ENCODE peak calls at places on chromosomes 1 and 21, in five cellular contexts. One of them, this sample, is unnamed.

GRCh38 chr1:59674605-59675004 is 140.1 kb upstream of the HOOK1 start:
- DNase-seq in omental fat pad: no peak
- DNase-seq in H9: no peak
- DNase-seq in HCT116: no peak
- DNase-seq in astrocyte of the cerebellum: no peak
- DNase-seq in this sample: no peak

GRCh38 chr1:58909162-58909560 is 125.3 kb upstream of the JUN start:
- DNase-seq in astrocyte of the cerebellum: no peak
- DNase-seq in HCT116: no peak
- DNase-seq in omental fat pad: no peak
- DNase-seq in H9: no peak
- DNase-seq in this sample: no peak

GRCh38 chr21:42469272-42469671 is 26.8 kb downstream of the RSPH1 start:
- DNase-seq in astrocyte of the cerebellum: no peak
- DNase-seq in H9: no peak
- DNase-seq in omental fat pad: no peak
- DNase-seq in HCT116: no peak
- DNase-seq in this sample: peak

GRCh38 chr1:14980801-14981200 is 172.7 kb upstream of the TMEM51 start:
- DNase-seq in H9: no peak
- DNase-seq in astrocyte of the cerebellum: no peak
- DNase-seq in HCT116: no peak
- DNase-seq in omental fat pad: no peak
- DNase-seq in this sample: no peak

GRCh38 chr21:34553199-34553952 is 41.4 kb upstream of the KCNE1 start:
- DNase-seq in H9: no peak
- DNase-seq in astrocyte of the cerebellum: peak
- DNase-seq in omental fat pad: no peak
- DNase-seq in HCT116: peak
- DNase-seq in this sample: no peak

GRCh38 chr1:156622581-156623297 is 3.5 kb downstream of the HAPLN2 start:
- DNase-seq in HCT116: no peak
- DNase-seq in astrocyte of the cerebellum: no peak
- DNase-seq in omental fat pad: no peak
- DNase-seq in H9: no peak
- DNase-seq in this sample: no peak

GRCh38 chr1:9129391-9130041 is 614 bp upstream of the GPR157 start:
- DNase-seq in HCT116: peak
- DNase-seq in omental fat pad: peak
- DNase-seq in H9: peak
- DNase-seq in astrocyte of the cerebellum: no peak
- DNase-seq in this sample: peak

GRCh38 chr1:152776361-152776760 is 1.4 kb downstream of the LCE1F start:
- DNase-seq in HCT116: no peak
- DNase-seq in astrocyte of the cerebellum: no peak
- DNase-seq in H9: no peak
- DNase-seq in omental fat pad: no peak
- DNase-seq in this sample: no peak

GRCh38 chr1:197180252-197180878 is 33.9 kb upstream of the ASPM start:
- DNase-seq in HCT116: no peak
- DNase-seq in astrocyte of the cerebellum: peak
- DNase-seq in omental fat pad: no peak
- DNase-seq in H9: no peak
- DNase-seq in this sample: no peak

GRCh38 chr1:233238884-233239432 is 56.6 kb downstream of the PCNX2 start:
- DNase-seq in H9: no peak
- DNase-seq in astrocyte of the cerebellum: no peak
- DNase-seq in omental fat pad: no peak
- DNase-seq in HCT116: no peak
- DNase-seq in this sample: no peak

GRCh38 chr1:31747304-31747703 is 16.8 kb downstream of the ADGRB2 start:
- DNase-seq in H9: no peak
- DNase-seq in astrocyte of the cerebellum: no peak
- DNase-seq in omental fat pad: no peak
- DNase-seq in HCT116: no peak
- DNase-seq in this sample: no peak

GRCh38 chr1:155598842-155599331 is 11.1 kb upstream of the MSTO1 start:
- DNase-seq in astrocyte of the cerebellum: no peak
- DNase-seq in omental fat pad: no peak
- DNase-seq in H9: peak
- DNase-seq in HCT116: no peak
- DNase-seq in this sample: no peak

GRCh38 chr1:171998711-171999110 is 157.4 kb downstream of the DNM3 start:
- DNase-seq in H9: no peak
- DNase-seq in omental fat pad: no peak
- DNase-seq in astrocyte of the cerebellum: no peak
- DNase-seq in HCT116: no peak
- DNase-seq in this sample: no peak

GRCh38 chr1:185926562-185926961 is 192.4 kb downstream of the HMCN1 start:
- DNase-seq in astrocyte of the cerebellum: no peak
- DNase-seq in omental fat pad: no peak
- DNase-seq in H9: no peak
- DNase-seq in HCT116: no peak
- DNase-seq in this sample: no peak

GRCh38 chr1:12081648-12082396 is 18.7 kb downstream of the TNFRSF8 start:
- DNase-seq in H9: no peak
- DNase-seq in HCT116: peak
- DNase-seq in omental fat pad: no peak
- DNase-seq in astrocyte of the cerebellum: no peak
- DNase-seq in this sample: no peak

GRCh38 chr1:94693029-94693428 is 127.1 kb upstream of the SLC44A3 start:
- DNase-seq in astrocyte of the cerebellum: no peak
- DNase-seq in omental fat pad: no peak
- DNase-seq in H9: no peak
- DNase-seq in HCT116: no peak
- DNase-seq in this sample: no peak

GRCh38 chr1:209302777-209303642 is 280.5 kb upstream of the CAMK1G start:
- DNase-seq in H9: no peak
- DNase-seq in astrocyte of the cerebellum: no peak
- DNase-seq in HCT116: no peak
- DNase-seq in omental fat pad: no peak
- DNase-seq in this sample: no peak

GRCh38 chr21:33899199-33899598 is 16.4 kb downstream of the ATP5PO start:
- DNase-seq in omental fat pad: no peak
- DNase-seq in astrocyte of the cerebellum: peak
- DNase-seq in HCT116: no peak
- DNase-seq in H9: no peak
- DNase-seq in this sample: no peak

GRCh38 chr21:44874497-44875331 is 1.2 kb upstream of the PTTG1IP start:
- DNase-seq in H9: no peak
- DNase-seq in omental fat pad: peak
- DNase-seq in astrocyte of the cerebellum: no peak
- DNase-seq in HCT116: no peak
- DNase-seq in this sample: no peak

GRCh38 chr1:154744352-154744751 is 125.7 kb downstream of the KCNN3 start:
- DNase-seq in omental fat pad: no peak
- DNase-seq in H9: no peak
- DNase-seq in astrocyte of the cerebellum: no peak
- DNase-seq in HCT116: no peak
- DNase-seq in this sample: no peak

GRCh38 chr1:67437961-67438360 is 7.8 kb upstream of the SERBP1 start:
- DNase-seq in omental fat pad: no peak
- DNase-seq in HCT116: no peak
- DNase-seq in astrocyte of the cerebellum: no peak
- DNase-seq in H9: no peak
- DNase-seq in this sample: no peak

DNA sequence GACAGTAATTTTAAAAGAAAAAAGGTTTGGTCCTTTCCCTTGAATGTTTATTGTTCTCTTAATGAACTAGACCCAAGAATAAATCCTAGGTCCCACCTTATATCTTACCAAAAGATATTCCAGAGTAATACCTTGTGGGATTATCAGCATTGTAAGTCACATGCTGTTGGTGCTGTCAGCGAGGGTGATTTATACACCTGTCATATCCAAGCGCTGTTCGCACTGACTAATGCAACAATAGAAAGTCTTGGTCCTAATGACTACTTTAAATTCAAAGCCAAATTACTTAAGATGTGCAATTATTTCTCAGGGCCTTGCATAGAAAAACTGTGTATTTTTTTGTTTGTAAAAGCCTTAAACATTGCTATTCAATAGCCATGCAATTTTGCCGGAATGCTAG is 6.9 kb downstream of the GPR88 start:
- DNase-seq in astrocyte of the cerebellum: no peak
- DNase-seq in omental fat pad: no peak
- DNase-seq in HCT116: no peak
- DNase-seq in H9: no peak
- DNase-seq in this sample: no peak
- TF ChIP-seq CTCF in astrocyte of the cerebellum: no peak
- TF ChIP-seq CTCF in omental fat pad: no peak
- TF ChIP-seq CTCF in HCT116: no peak
- TF ChIP-seq CTCF in H9: no peak
- TF ChIP-seq CTCF in this sample: no peak

DNA sequence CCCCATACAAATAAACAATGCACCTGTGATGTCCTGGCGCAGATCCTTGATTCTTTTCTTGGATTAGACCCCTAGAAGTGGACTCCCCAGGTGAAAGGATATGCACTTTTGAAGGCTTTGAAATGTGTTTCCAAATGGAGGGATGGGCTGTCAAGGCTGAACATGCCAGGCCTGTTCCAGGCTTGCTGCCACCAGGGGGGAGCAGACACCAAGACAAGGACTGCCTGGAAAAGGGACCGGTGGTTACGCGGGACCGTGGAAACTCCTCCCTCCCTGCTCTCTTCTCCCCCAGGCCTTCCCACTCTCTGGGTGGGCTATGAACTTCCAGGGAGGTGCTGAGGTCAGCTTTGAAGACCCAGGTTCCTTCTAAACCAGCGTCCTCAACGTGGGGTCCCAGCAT is 12.7 kb downstream of the C1QB start:
- DNase-seq in astrocyte of the cerebellum: no peak
- DNase-seq in omental fat pad: no peak
- DNase-seq in H9: peak
- DNase-seq in HCT116: peak
- DNase-seq in this sample: no peak
- TF ChIP-seq CTCF in astrocyte of the cerebellum: peak
- TF ChIP-seq CTCF in omental fat pad: no peak
- TF ChIP-seq CTCF in H9: peak
- TF ChIP-seq CTCF in HCT116: peak
- TF ChIP-seq CTCF in this sample: peak

GRCh38 chr1:151146072-151146415 is 387 bp downstream of the SEMA6C start:
- DNase-seq in omental fat pad: no peak
- DNase-seq in H9: no peak
- DNase-seq in astrocyte of the cerebellum: no peak
- DNase-seq in HCT116: no peak
- DNase-seq in this sample: no peak

GRCh38 chr1:151147685-151148084 is 1.3 kb upstream of the SEMA6C start:
- DNase-seq in H9: no peak
- DNase-seq in astrocyte of the cerebellum: no peak
- DNase-seq in omental fat pad: no peak
- DNase-seq in HCT116: no peak
- DNase-seq in this sample: no peak

GRCh38 chr1:151145158-151146071 is 1.0 kb downstream of the SEMA6C start:
- DNase-seq in astrocyte of the cerebellum: no peak
- DNase-seq in HCT116: no peak
- DNase-seq in omental fat pad: no peak
- DNase-seq in H9: no peak
- DNase-seq in this sample: no peak

GRCh38 chr1:151147132-151147503 is 687 bp upstream of the SEMA6C start:
- DNase-seq in H9: no peak
- DNase-seq in omental fat pad: no peak
- DNase-seq in HCT116: no peak
- DNase-seq in astrocyte of the cerebellum: no peak
- DNase-seq in this sample: no peak

GRCh38 chr1:151146416-151147131 is at the start of gene SEMA6C:
- DNase-seq in astrocyte of the cerebellum: peak
- DNase-seq in HCT116: peak
- DNase-seq in omental fat pad: peak
- DNase-seq in H9: peak
- DNase-seq in this sample: peak
- TF ChIP-seq CTCF in astrocyte of the cerebellum: no peak
- TF ChIP-seq CTCF in HCT116: no peak
- TF ChIP-seq CTCF in omental fat pad: no peak
- TF ChIP-seq CTCF in H9: no peak
- TF ChIP-seq CTCF in this sample: no peak

DNA sequence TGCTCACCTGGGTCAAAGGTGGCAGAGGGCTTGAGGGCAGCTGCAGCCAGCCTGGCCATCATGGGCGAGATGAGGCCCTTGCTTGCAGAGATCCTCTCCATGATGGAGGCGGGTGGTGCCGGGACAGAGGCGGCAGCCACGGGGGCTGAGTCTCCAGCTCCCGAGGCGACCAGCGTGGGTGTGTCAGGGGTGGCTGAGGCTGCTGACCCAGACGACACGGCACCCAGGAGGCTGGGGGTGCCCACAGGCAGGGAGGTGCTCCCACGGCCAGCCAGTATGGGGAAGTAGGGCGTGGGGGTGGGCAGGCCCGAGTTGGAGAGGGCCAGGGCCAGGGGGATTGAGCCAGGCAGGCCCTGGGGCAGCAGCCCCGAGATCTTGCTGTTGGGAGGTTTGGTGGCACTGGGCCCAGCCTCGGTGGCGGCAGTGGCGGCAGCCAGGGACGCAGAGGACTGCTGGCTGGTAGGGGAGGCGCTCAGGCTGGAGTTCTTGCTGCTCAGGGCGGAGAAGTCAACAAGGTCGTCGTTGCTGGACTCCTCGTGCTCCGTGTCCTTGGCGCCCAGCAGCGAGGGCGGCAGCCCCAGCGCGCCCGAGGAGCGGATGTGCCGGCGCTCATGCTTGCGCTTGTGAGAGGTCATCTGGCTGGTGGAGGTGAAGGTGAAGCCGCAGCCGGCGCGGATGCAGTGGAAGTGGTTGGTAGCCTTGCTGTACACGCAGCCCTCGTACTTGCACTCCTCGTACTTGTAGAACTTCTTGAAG is 142.9 kb downstream of the CASZ1 start:
- DNase-seq in HCT116: no peak
- DNase-seq in H9: no peak
- DNase-seq in astrocyte of the cerebellum: no peak
- DNase-seq in omental fat pad: no peak
- DNase-seq in this sample: no peak
- TF ChIP-seq CTCF in HCT116: no peak
- TF ChIP-seq CTCF in H9: no peak
- TF ChIP-seq CTCF in astrocyte of the cerebellum: no peak
- TF ChIP-seq CTCF in omental fat pad: no peak
- TF ChIP-seq CTCF in this sample: no peak

GRCh38 chr1:83639785-83640184 is 359.1 kb downstream of the TTLL7 start:
- DNase-seq in omental fat pad: no peak
- DNase-seq in H9: no peak
- DNase-seq in HCT116: no peak
- DNase-seq in astrocyte of the cerebellum: no peak
- DNase-seq in this sample: no peak
- TF ChIP-seq CTCF in omental fat pad: no peak
- TF ChIP-seq CTCF in H9: no peak
- TF ChIP-seq CTCF in HCT116: no peak
- TF ChIP-seq CTCF in astrocyte of the cerebellum: no peak
- TF ChIP-seq CTCF in this sample: no peak